ENCODE peak calls at places on chromosomes 11 and 22, in six cellular contexts. S is GM12891, V is ovary, M is Peyer's patch, D is HCT116, U is esophagus squamous epithelium. P is an unnamed sample.

GRCh38 chr11:79413258-79413657 is 27.6 kb downstream of the TENM4 start:
- DNase-seq in S (no peak), V (peak), M (peak), D (no peak), U (no peak), P (peak)

GRCh38 chr11:42727879-42728278 is 583.9 kb upstream of the API5 start:
- DNase-seq in S (no peak), V (no peak), M (no peak), D (no peak), U (no peak), P (no peak)

GRCh38 chr11:2694995-2695939 is 4.5 kb downstream of the KCNQ1OT1 start:
- DNase-seq in S (no peak), V (no peak), M (peak), D (no peak), U (no peak), P (no peak)

GRCh38 chr22:16804882-16805281 is 20.3 kb downstream of the XKR3 start:
- DNase-seq in S (no peak), V (no peak), M (no peak), D (no peak), U (no peak), P (no peak)

GRCh38 chr11:1384206-1384965 is 5.3 kb upstream of the BRSK2 start:
- DNase-seq in S (no peak), V (no peak), M (no peak), D (no peak), U (no peak), P (no peak)

GRCh38 chr22:43734370-43735005 is 77.6 kb downstream of the EFCAB6 start:
- DNase-seq in S (no peak), V (no peak), M (no peak), D (no peak), U (no peak), P (no peak)

GRCh38 chr11:34565417-34566208 is 52.0 kb upstream of the ELF5 start:
- DNase-seq in S (peak), V (no peak), M (no peak), D (peak), U (no peak), P (peak)

GRCh38 chr11:9760180-9760550 is 96.3 kb downstream of the SWAP70 start:
- DNase-seq in S (no peak), V (peak), M (peak), D (no peak), U (no peak), P (peak)

GRCh38 chr11:67119577-67120391 is 721 bp downstream of the KDM2A start:
- DNase-seq in S (no peak), V (peak), M (peak), D (no peak), U (no peak), P (no peak)

GRCh38 chr11:3942160-3942955 is 86.9 kb downstream of the STIM1 start:
- DNase-seq in S (no peak), V (no peak), M (no peak), D (no peak), U (no peak), P (no peak)

GRCh38 chr11:46247664-46248063 is 29.8 kb upstream of the CREB3L1 start:
- DNase-seq in S (no peak), V (no peak), M (peak), D (peak), U (no peak), P (no peak)

GRCh38 chr11:9529333-9529648 is 44.2 kb upstream of the WEE1 start:
- DNase-seq in S (no peak), V (peak), M (peak), D (no peak), U (no peak), P (no peak)

GRCh38 chr11:10936999-10937398 is 79.1 kb upstream of the ZBED5 start:
- DNase-seq in S (no peak), V (no peak), M (no peak), D (no peak), U (no peak), P (no peak)

GRCh38 chr11:113477321-113477720 is 2.1 kb upstream of the DRD2 start:
- DNase-seq in S (no peak), V (no peak), M (no peak), D (no peak), U (no peak), P (no peak)

GRCh38 chr11:115919341-115920086 is 415.3 kb upstream of the CADM1 start:
- DNase-seq in S (no peak), V (no peak), M (no peak), D (no peak), U (no peak), P (peak)
- TF ChIP-seq POLR2A in S (peak), V (no peak), M (no peak), D (no peak), U (no peak), P (no peak)

DNA sequence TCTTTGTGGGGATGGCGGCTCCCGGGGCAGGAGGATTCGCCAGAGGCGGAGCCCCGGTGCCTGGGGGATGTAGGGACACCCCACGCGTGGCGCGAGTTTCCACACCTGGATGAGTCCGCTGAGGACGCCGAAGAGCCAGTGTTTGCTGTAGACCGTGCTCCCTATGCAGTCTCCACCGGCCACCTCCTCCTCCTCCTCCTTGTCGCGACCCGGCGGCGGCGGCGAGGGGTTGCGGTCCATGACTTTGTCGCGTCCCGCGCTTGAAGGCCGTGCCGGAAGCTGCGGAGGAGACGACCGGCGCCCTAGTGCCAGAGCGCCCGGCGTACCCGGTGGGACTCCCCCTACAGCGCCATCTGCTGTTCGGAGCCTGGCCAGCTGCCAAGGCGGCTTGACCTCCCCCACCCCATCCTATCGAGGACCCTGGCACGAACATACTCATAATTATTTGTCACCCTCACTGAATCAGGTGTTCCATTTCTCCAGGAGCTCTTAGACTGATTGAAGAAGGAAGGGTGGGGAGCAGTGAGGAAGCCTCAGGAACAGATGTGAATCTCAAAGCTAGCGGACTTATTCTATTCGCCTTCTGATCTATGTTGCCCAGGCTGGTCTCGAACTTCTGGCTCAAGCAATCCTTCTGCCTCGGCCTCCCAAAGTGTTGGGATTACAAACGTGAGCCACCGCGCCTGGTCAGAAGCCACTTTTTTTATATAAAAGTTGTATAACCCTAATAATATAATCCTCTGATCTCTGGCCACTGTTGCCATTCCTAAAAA is at the start of gene SAAL1:
- DNase-seq in S (peak), V (peak), M (peak), D (peak), U (no peak), P (peak)
- TF ChIP-seq POLR2A in S (peak), V (peak), M (peak), D (peak), U (peak), P (peak)

DNA sequence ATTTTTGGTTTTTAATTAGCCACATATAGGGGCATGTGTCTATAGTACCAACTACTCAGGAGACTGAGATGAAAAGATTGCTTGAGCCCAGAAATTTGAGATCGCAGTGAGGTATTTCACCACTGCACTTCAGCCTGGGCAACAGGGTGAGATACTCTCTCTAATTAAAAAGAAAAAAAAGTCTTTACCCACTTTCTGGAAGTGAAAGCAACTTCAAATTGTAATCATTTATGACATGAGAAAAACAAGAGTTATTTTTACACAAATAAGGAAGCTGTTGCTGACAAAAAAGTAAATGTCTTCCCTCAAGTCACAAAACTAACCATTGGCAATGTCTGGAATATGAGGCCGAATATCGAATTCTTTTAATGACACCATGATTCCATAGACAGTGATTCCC is 71.4 kb downstream of the GLYATL1 start:
- DNase-seq in S (no peak), V (no peak), M (no peak), D (no peak), U (no peak), P (no peak)
- TF ChIP-seq POLR2A in S (no peak), V (no peak), M (no peak), D (no peak), U (no peak), P (no peak)

GRCh38 chr11:117232022-117232878 is at the start of the genes PCSK7 and RNF214:
- DNase-seq in S (peak), V (peak), M (peak), D (no peak), U (no peak), P (peak)
- TF ChIP-seq POLR2A in S (no peak), V (peak), M (peak), D (peak), U (peak), P (peak)

DNA sequence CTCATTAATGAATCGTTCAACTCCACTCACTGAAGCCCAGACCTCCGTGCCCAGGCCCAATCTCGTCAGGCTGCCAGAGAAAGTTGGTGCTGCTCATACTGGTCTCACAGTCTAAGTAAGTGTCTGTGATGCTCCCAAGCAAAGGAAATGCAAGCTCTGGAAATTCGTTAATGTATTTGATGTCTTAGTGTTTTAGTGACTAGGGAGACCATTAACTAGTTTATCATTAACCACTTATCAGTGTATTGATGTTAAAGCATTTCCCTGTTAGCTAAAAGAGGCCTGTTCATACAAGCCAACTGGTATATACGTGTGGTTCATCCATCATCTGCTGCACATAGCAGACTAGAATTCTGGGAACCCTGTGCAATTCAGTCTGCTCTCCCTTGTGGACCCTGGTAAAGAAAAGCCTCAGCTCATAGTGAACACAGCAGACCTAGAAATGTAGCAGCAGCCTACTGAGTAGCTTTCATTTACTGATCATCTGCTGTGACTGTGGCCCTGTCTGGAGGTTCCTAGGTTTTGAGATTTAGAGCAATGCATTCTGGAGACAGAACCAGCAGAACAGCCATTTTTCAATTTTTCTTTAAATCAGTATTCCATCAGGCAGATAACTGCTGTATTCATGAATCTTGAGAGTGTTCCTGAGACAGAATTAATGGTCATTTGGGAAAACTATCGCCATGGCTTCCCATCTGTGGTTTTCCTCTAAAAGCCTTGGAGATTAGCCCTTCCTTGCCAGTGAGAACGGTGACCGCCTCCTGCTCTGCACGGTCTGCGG is 15.7 kb upstream of the AIFM3 start:
- DNase-seq in S (no peak), V (no peak), M (peak), D (no peak), U (no peak), P (no peak)
- TF ChIP-seq POLR2A in S (no peak), V (no peak), M (no peak), D (no peak), U (no peak), P (no peak)

DNA sequence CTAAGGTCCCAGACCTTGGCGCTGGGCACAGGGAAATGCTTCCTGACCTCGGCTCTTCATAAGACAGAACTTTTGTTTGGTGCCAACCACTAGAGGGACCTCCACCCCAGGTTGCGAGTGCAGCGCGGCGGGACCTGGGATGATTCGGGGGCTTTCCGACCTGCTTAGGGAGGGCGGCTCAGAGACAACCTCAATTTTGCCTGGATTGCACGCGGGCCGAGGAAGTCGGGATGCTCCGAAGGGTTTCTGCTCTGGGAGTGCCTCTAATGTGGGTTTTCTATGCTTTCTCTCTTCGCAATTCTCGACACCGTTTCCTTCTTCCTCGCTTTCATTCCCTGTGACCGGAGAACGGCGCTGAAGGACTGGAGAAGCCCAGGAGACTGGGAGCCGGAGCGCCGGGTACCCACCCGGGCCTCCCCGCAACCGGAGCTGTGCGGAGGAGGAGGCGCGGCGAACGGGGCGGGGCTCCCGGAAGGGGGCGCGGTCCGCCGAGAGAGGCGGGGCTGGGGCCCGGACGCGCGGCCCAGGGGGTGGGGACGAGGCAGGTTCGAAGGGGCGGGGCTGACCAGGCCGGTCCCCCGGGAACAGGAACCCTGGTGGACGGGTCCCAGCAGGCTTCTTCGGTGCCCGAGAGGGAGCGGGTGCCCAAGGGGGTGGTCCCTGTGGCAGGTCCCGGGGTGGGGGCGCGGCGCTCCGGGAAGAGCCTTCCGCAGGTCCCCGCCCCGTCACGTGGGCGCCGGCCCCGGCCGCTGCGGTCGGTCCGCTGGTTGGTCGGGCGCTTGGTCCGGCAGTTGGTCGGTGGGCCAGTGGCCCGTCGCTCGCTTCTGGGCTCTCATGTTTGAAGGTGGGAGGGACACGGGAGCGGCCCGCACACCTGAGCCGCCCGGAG is at the start of gene PPFIBP2:
- DNase-seq in S (peak), V (peak), M (peak), D (peak), U (no peak), P (peak)
- TF ChIP-seq POLR2A in S (peak), V (peak), M (peak), D (no peak), U (peak), P (no peak)

DNA sequence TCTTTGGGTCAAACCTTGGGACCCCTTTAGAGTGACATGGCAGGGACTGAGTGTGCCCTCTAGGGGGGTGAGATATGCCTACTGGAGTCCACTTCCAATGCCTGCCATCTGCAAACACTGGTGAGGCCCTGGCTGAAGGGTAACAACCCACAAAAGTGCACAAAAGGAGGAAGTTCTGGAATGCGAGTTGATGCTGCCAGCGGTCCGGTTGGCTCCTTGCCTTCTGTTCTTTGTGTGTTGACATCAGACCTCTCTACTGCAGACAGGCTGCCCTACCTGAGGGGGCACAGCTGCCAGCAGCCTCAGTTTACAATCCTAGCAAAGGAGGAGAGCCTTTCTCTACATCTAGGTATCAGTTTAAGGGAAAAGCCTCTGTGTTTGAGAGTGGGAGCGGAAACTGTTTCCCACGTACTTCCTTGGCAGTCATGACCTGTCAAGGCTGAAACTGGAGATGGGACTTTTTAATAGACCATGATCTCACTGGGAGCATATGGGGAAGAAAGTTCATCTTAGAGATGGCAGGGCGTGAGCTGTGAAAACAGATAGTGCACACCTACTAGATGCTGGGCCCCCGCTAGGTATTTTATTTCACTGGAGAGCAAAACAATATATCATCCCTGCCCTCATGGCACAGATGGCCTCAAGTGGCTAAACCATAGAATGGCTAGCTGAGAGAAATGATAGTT is 27.2 kb downstream of the BMAL1 start:
- DNase-seq in S (no peak), V (no peak), M (no peak), D (no peak), U (no peak), P (no peak)
- TF ChIP-seq POLR2A in S (no peak), V (no peak), M (no peak), D (no peak), U (no peak), P (no peak)

DNA sequence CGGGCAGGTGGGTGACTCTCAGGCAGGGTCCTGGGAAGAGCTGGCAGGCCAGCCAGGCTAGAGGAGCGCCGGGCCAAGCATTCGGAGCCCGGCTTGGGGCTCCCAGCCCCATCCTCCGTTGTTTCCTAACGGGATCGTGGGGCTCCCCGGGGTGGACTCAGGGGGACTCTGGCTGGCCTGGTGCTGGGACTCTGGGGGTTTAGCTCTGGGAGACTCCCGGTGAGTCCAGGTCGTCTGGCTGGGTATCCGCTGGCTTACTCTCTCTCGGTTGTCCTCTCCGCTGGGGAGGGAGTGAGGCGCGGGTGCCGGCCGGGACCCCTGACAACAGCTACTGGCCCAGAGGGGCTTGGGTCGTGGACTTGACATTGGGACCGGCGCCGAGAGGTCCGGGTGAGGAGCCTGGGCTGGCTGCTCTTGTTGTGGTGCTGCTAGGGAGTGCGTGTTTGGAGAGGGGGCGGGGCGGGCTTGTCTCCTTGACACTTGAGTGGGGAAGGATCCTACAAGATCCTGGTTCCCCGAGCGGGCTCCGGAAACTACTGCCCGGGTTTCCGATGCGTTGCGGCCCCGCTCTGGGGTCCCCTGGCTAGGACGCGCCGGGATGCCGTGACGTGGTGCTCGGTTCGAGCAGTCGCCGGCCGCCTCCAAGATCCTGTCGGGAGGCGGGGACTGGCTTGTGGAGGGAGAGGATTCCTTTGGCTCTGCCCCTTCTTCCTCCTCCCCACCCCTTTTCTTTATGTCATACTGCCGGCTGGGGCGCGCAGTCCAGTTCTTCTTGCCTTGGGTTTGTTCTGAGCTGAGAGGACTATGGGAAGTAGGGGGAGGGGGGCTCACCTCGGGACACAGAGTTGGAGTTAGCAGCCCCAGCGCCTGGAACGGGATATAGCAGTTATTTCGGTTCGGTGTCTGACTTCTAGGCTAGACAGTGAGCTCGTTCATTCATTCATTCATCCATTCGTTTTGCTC is 585 bp downstream of the EMSY start:
- DNase-seq in S (peak), V (peak), M (peak), D (peak), U (peak), P (peak)
- TF ChIP-seq POLR2A in S (no peak), V (no peak), M (peak), D (no peak), U (peak), P (peak)

P was measured in H54.